ENCODE peak calls at places on chromosomes 13 and 19, in seven cellular contexts. One of them, this sample, is unnamed. For H3K4me1, the result is how much of the 10 kb centered on the place peaks cover.

GRCh38 chr13:113398963-113399754 is 35.2 kb upstream of the GRTP1 start:
- DNase-seq in PC-9: peak
- DNase-seq in foreskin keratinocyte: no peak
- DNase-seq in body of pancreas: no peak
- DNase-seq in cardiac muscle cell: no peak
- DNase-seq in A549: no peak
- DNase-seq in transverse colon: no peak
- DNase-seq in this sample: no peak

GRCh38 chr19:45764947-45765346 is 4.1 kb downstream of the SIX5 start:
- DNase-seq in PC-9: no peak
- DNase-seq in foreskin keratinocyte: no peak
- DNase-seq in body of pancreas: no peak
- DNase-seq in cardiac muscle cell: peak
- DNase-seq in A549: no peak
- DNase-seq in transverse colon: no peak
- DNase-seq in this sample: no peak

GRCh38 chr13:82165396-82166174 is 1716.7 kb downstream of the SLITRK1 start:
- DNase-seq in PC-9: no peak
- DNase-seq in foreskin keratinocyte: no peak
- DNase-seq in body of pancreas: no peak
- DNase-seq in cardiac muscle cell: no peak
- DNase-seq in A549: peak
- DNase-seq in transverse colon: no peak
- DNase-seq in this sample: no peak

GRCh38 chr13:109665211-109665610 is 121.2 kb downstream of the IRS2 start:
- DNase-seq in PC-9: no peak
- DNase-seq in foreskin keratinocyte: no peak
- DNase-seq in body of pancreas: no peak
- DNase-seq in cardiac muscle cell: no peak
- DNase-seq in A549: no peak
- DNase-seq in transverse colon: no peak
- DNase-seq in this sample: no peak

GRCh38 chr13:33087091-33087490 is 70.9 kb downstream of the KL start:
- DNase-seq in PC-9: no peak
- DNase-seq in foreskin keratinocyte: no peak
- DNase-seq in body of pancreas: no peak
- DNase-seq in cardiac muscle cell: no peak
- DNase-seq in A549: no peak
- DNase-seq in transverse colon: no peak
- DNase-seq in this sample: no peak

GRCh38 chr13:94228781-94229180 is 250.7 kb downstream of the DCT start:
- DNase-seq in PC-9: no peak
- DNase-seq in foreskin keratinocyte: no peak
- DNase-seq in body of pancreas: no peak
- DNase-seq in cardiac muscle cell: no peak
- DNase-seq in A549: no peak
- DNase-seq in transverse colon: no peak
- DNase-seq in this sample: no peak

GRCh38 chr13:63367522-63368198 is 1952.0 kb upstream of the PCDH20 start:
- DNase-seq in PC-9: no peak
- DNase-seq in foreskin keratinocyte: no peak
- DNase-seq in body of pancreas: no peak
- DNase-seq in cardiac muscle cell: no peak
- DNase-seq in A549: no peak
- DNase-seq in transverse colon: no peak
- DNase-seq in this sample: no peak

GRCh38 chr13:76693086-76693485 is 193.1 kb downstream of the KCTD12 start:
- DNase-seq in PC-9: no peak
- DNase-seq in foreskin keratinocyte: no peak
- DNase-seq in body of pancreas: no peak
- DNase-seq in cardiac muscle cell: no peak
- DNase-seq in A549: no peak
- DNase-seq in transverse colon: no peak
- DNase-seq in this sample: no peak

GRCh38 chr13:51269039-51269438 is 46.8 kb downstream of the FAM124A start:
- DNase-seq in PC-9: no peak
- DNase-seq in foreskin keratinocyte: no peak
- DNase-seq in body of pancreas: no peak
- DNase-seq in cardiac muscle cell: no peak
- DNase-seq in A549: no peak
- DNase-seq in transverse colon: no peak
- DNase-seq in this sample: no peak

GRCh38 chr19:17687857-17688784 is at the start of gene UNC13A:
- DNase-seq in PC-9: no peak
- DNase-seq in foreskin keratinocyte: no peak
- DNase-seq in body of pancreas: peak
- DNase-seq in cardiac muscle cell: peak
- DNase-seq in A549: peak
- DNase-seq in transverse colon: peak
- DNase-seq in this sample: peak

GRCh38 chr19:10112895-10113591 is 1.6 kb downstream of the P2RY11 start:
- DNase-seq in PC-9: no peak
- DNase-seq in foreskin keratinocyte: peak
- DNase-seq in body of pancreas: peak
- DNase-seq in cardiac muscle cell: peak
- DNase-seq in A549: peak
- DNase-seq in transverse colon: peak
- DNase-seq in this sample: peak

GRCh38 chr13:30743319-30744055 is 8.1 kb downstream of the ALOX5AP start:
- DNase-seq in PC-9: peak
- DNase-seq in foreskin keratinocyte: peak
- DNase-seq in body of pancreas: no peak
- DNase-seq in cardiac muscle cell: no peak
- DNase-seq in A549: peak
- DNase-seq in transverse colon: peak
- DNase-seq in this sample: peak

GRCh38 chr13:23674795-23675640 is 104.8 kb downstream of the TNFRSF19 start:
- DNase-seq in PC-9: peak
- DNase-seq in foreskin keratinocyte: peak
- DNase-seq in body of pancreas: no peak
- DNase-seq in cardiac muscle cell: no peak
- DNase-seq in A549: peak
- DNase-seq in transverse colon: no peak
- DNase-seq in this sample: no peak

GRCh38 chr13:46731535-46731934 is 65.4 kb downstream of the ESD start:
- DNase-seq in PC-9: no peak
- DNase-seq in foreskin keratinocyte: no peak
- DNase-seq in body of pancreas: no peak
- DNase-seq in cardiac muscle cell: no peak
- DNase-seq in A549: no peak
- DNase-seq in transverse colon: no peak
- DNase-seq in this sample: no peak

GRCh38 chr13:113407103-113407530 is 43.2 kb upstream of the GRTP1 start:
- DNase-seq in PC-9: no peak
- DNase-seq in foreskin keratinocyte: no peak
- DNase-seq in body of pancreas: no peak
- DNase-seq in cardiac muscle cell: no peak
- DNase-seq in A549: no peak
- DNase-seq in transverse colon: no peak
- DNase-seq in this sample: no peak

GRCh38 chr19:413756-414420 is 4.9 kb upstream of the C2CD4C start:
- DNase-seq in PC-9: no peak
- DNase-seq in foreskin keratinocyte: no peak
- DNase-seq in body of pancreas: no peak
- DNase-seq in cardiac muscle cell: no peak
- DNase-seq in A549: no peak
- DNase-seq in transverse colon: no peak
- DNase-seq in this sample: no peak

GRCh38 chr13:46071590-46072249 is 19.2 kb upstream of the ZC3H13 start:
- DNase-seq in PC-9: no peak
- DNase-seq in foreskin keratinocyte: no peak
- DNase-seq in body of pancreas: no peak
- DNase-seq in cardiac muscle cell: no peak
- DNase-seq in A549: peak
- DNase-seq in transverse colon: no peak
- DNase-seq in this sample: no peak

GRCh38 chr13:109208522-109208921 is 577.9 kb downstream of the IRS2 start:
- DNase-seq in PC-9: no peak
- DNase-seq in foreskin keratinocyte: no peak
- DNase-seq in body of pancreas: no peak
- DNase-seq in cardiac muscle cell: no peak
- DNase-seq in A549: no peak
- DNase-seq in transverse colon: no peak
- DNase-seq in this sample: no peak

GRCh38 chr19:35363001-35363590 is 4.8 kb downstream of the FFAR3 start:
- DNase-seq in PC-9: no peak
- DNase-seq in foreskin keratinocyte: no peak
- DNase-seq in body of pancreas: no peak
- DNase-seq in cardiac muscle cell: no peak
- DNase-seq in A549: no peak
- DNase-seq in transverse colon: no peak
- DNase-seq in this sample: peak

GRCh38 chr13:37023871-37024270 is 23.3 kb downstream of the EXOSC8 start:
- DNase-seq in PC-9: no peak
- DNase-seq in foreskin keratinocyte: peak
- DNase-seq in body of pancreas: no peak
- DNase-seq in cardiac muscle cell: no peak
- DNase-seq in A549: no peak
- DNase-seq in transverse colon: no peak
- DNase-seq in this sample: no peak

GRCh38 chr19:13723206-13723605 is 41.1 kb upstream of the MRI1 start:
- DNase-seq in PC-9: no peak
- DNase-seq in foreskin keratinocyte: peak
- DNase-seq in body of pancreas: no peak
- DNase-seq in cardiac muscle cell: no peak
- DNase-seq in A549: peak
- DNase-seq in transverse colon: no peak
- DNase-seq in this sample: no peak

GRCh38 chr13:99287544-99287943 is 19.7 kb downstream of the GPR183 start:
- DNase-seq in PC-9: no peak
- DNase-seq in foreskin keratinocyte: no peak
- DNase-seq in body of pancreas: no peak
- DNase-seq in cardiac muscle cell: no peak
- DNase-seq in A549: no peak
- DNase-seq in transverse colon: no peak
- DNase-seq in this sample: no peak
- TF ChIP-seq CTCF in PC-9: no peak
- TF ChIP-seq CTCF in foreskin keratinocyte: no peak
- TF ChIP-seq CTCF in body of pancreas: no peak
- TF ChIP-seq CTCF in cardiac muscle cell: no peak
- TF ChIP-seq CTCF in A549: no peak
- TF ChIP-seq CTCF in transverse colon: no peak
- TF ChIP-seq CTCF in this sample: no peak

DNA sequence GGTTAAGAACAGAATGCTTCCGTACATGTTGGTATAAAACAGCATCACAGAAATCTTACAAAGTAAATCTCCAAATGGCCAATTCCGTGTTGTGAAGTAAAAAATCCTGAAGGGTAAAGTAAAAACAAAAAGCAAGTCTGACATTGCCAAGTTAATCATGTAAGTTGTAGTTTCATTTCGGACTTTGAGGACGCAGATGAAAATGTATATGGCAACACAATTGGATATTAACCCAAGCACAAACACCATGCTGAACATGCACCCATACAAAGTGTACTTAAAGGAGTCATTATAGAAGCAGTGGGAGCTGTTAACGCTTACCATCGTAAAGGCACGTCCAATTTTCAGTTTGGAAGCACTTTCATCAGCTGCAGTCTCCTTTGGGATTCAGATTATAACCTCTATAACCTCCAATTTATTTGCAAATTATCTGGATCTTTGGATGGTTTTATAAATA is 785 bp downstream of the LPAR6 start:
- DNase-seq in PC-9: no peak
- DNase-seq in foreskin keratinocyte: peak
- DNase-seq in body of pancreas: no peak
- DNase-seq in cardiac muscle cell: no peak
- DNase-seq in A549: peak
- DNase-seq in transverse colon: no peak
- DNase-seq in this sample: no peak
- H3K27ac ChIP-seq in PC-9: no peak
- H3K27ac ChIP-seq in foreskin keratinocyte: peak
- H3K27ac ChIP-seq in body of pancreas: peak
- H3K27ac ChIP-seq in cardiac muscle cell: no peak
- H3K27ac ChIP-seq in A549: peak
- H3K27ac ChIP-seq in transverse colon: peak
- H3K27ac ChIP-seq in this sample: peak

GRCh38 chr19:51089786-51090185 is 7.1 kb upstream of the KLK14 start:
- DNase-seq in PC-9: no peak
- DNase-seq in foreskin keratinocyte: no peak
- DNase-seq in body of pancreas: no peak
- DNase-seq in cardiac muscle cell: no peak
- DNase-seq in A549: no peak
- DNase-seq in transverse colon: no peak
- DNase-seq in this sample: no peak

GRCh38 chr19:51083783-51084182 is 1.1 kb upstream of the KLK14 start:
- DNase-seq in PC-9: no peak
- DNase-seq in foreskin keratinocyte: no peak
- DNase-seq in body of pancreas: no peak
- DNase-seq in cardiac muscle cell: no peak
- DNase-seq in A549: no peak
- DNase-seq in transverse colon: no peak
- DNase-seq in this sample: no peak

GRCh38 chr19:51083181-51083580 is 494 bp upstream of the KLK14 start:
- DNase-seq in PC-9: no peak
- DNase-seq in foreskin keratinocyte: no peak
- DNase-seq in body of pancreas: no peak
- DNase-seq in cardiac muscle cell: no peak
- DNase-seq in A549: no peak
- DNase-seq in transverse colon: no peak
- DNase-seq in this sample: no peak

GRCh38 chr19:51084505-51084904 is 1.8 kb upstream of the KLK14 start:
- DNase-seq in PC-9: no peak
- DNase-seq in foreskin keratinocyte: no peak
- DNase-seq in body of pancreas: no peak
- DNase-seq in cardiac muscle cell: no peak
- DNase-seq in A549: no peak
- DNase-seq in transverse colon: no peak
- DNase-seq in this sample: no peak

DNA sequence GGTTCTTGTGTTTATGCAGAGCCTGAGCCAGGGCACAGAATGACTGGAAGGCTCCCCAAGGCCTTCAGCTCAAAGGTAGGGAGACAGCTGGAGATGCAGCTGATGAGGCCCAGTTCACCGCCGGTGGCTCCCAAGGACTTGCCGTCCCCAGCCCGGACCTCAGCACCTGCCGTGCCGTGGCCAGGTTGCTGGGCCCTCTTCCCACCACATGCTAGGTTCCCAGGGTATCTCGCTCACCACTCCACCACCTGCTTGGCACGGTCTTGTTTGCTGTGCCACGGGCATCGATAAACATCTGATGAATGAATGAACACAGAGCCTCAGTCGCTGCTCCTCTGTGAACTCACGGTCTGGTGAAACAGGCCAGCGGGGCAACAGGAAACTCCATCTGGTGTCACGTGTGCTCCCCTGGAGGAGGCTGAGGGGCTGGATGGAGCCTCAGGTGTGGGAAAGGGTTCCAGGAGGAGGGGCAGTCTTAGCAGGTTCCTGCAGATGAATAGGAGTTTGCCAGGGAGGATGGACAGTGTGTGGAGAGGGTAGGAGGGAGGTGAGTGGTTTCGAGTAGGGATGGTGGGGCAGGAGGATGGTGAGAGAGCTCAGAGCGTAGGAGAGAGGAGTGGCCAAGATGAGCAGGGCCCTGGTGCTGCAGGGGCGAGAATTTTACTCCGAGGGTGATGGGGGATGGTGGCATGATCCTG is 3.6 kb upstream of the KLK14 start:
- DNase-seq in PC-9: no peak
- DNase-seq in foreskin keratinocyte: no peak
- DNase-seq in body of pancreas: peak
- DNase-seq in cardiac muscle cell: no peak
- DNase-seq in A549: no peak
- DNase-seq in transverse colon: no peak
- DNase-seq in this sample: no peak
- H3K4me1 ChIP-seq in PC-9: under half
- H3K4me1 ChIP-seq in foreskin keratinocyte: under half
- H3K4me1 ChIP-seq in body of pancreas: under half
- H3K4me1 ChIP-seq in cardiac muscle cell: under half
- H3K4me1 ChIP-seq in A549: under half
- H3K4me1 ChIP-seq in transverse colon: under half
- H3K4me1 ChIP-seq in this sample: under half

GRCh38 chr13:26816876-26817275 is 56.3 kb upstream of the GPR12 start:
- DNase-seq in PC-9: no peak
- DNase-seq in foreskin keratinocyte: no peak
- DNase-seq in body of pancreas: no peak
- DNase-seq in cardiac muscle cell: peak
- DNase-seq in A549: no peak
- DNase-seq in transverse colon: no peak
- DNase-seq in this sample: no peak
- TF ChIP-seq CTCF in PC-9: no peak
- TF ChIP-seq CTCF in foreskin keratinocyte: no peak
- TF ChIP-seq CTCF in body of pancreas: no peak
- TF ChIP-seq CTCF in cardiac muscle cell: no peak
- TF ChIP-seq CTCF in A549: no peak
- TF ChIP-seq CTCF in transverse colon: no peak
- TF ChIP-seq CTCF in this sample: no peak

This sample was measured in adrenal gland.